ENCODE peak calls at places on chromosomes 2 and 18, in four cellular contexts. T, E, H and O are unnamed samples.

GRCh38 chr2:134470561-134471168 is 216.8 kb downstream of the MGAT5 start:
- DNase-seq in E (no peak), H (no peak), T (no peak), O (no peak)

GRCh38 chr2:84559838-84560237 is 43.5 kb downstream of the DNAH6 start:
- DNase-seq in E (no peak), T (no peak), H (no peak), O (no peak)

GRCh38 chr2:84486436-84487115 is 27.5 kb upstream of the SUCLG1 start:
- DNase-seq in T (peak; percentile 79), H (no peak), E (peak; percentile 81), O (no peak)

GRCh38 chr18:44625367-44625766 is 55.3 kb upstream of the SETBP1 start:
- DNase-seq in H (no peak), E (no peak), T (no peak), O (no peak)

GRCh38 chr2:71620116-71620515 is 166.8 kb downstream of the DYSF start:
- DNase-seq in T (no peak), E (no peak), H (no peak), O (no peak)

GRCh38 chr2:186059096-186059495 is 320.5 kb downstream of the FSIP2 start:
- DNase-seq in E (no peak), T (no peak), H (no peak), O (peak; percentile 44)

GRCh38 chr2:501130-501529 is 176.1 kb downstream of the TMEM18 start:
- DNase-seq in T (peak; percentile 39), H (peak; percentile 31), E (no peak), O (no peak)

GRCh38 chr18:3029215-3029972 is 16.4 kb upstream of the LPIN2 start:
- DNase-seq in H (no peak), E (no peak), T (no peak), O (peak; percentile 72)

GRCh38 chr2:127909019-127909418 is 23.3 kb upstream of the AMMECR1L start:
- DNase-seq in T (peak; percentile 29), H (no peak), E (peak; percentile 50), O (no peak)

GRCh38 chr18:55047546-55047945 is 88.3 kb upstream of the CCDC68 start:
- DNase-seq in T (no peak), E (no peak), H (no peak), O (no peak)

GRCh38 chr2:233387667-233388528 is 33.6 kb downstream of the DGKD start:
- DNase-seq in T (peak; percentile 88), H (no peak), E (peak; percentile 85), O (peak; percentile 96)

GRCh38 chr18:10374195-10374594 is 80.2 kb upstream of the APCDD1 start:
- DNase-seq in H (no peak), T (no peak), E (no peak), O (no peak)

GRCh38 chr2:29275186-29275585 is 160.0 kb downstream of the CLIP4 start:
- DNase-seq in E (no peak), T (no peak), H (no peak), O (no peak)
- TF ChIP-seq JUN in E (no peak), T (no peak), H (no peak), O (no peak)

GRCh38 chr2:3476386-3477033 is 42.8 kb downstream of the ADI1 start:
- DNase-seq in H (no peak), T (no peak), E (peak; percentile 56), O (no peak)
- TF ChIP-seq MYC in H (no peak), T (no peak), E (peak; percentile 34), O (no peak)

DNA sequence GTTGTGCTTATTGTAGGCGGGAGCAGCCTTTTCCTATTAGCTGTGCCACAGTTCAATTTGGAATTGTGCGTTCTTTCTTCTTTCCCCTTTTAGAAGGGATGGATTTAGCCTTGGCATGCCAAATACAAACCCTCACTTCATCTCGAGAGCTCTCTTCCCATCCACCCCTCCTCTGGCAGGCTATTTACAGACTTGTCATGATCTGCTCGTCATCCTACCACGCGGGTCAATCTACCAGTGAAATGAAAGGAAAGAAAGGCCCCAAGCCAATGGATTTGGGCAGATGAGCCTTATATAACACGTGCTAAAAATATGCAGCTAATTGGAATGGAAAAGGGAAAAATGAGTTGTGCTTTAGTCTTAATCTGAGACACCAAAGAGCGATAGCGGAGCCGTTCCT is 277.5 kb downstream of the PRKCE start:
- DNase-seq in E (no peak), H (no peak), T (no peak), O (no peak)
- TF ChIP-seq JUN in E (no peak), H (no peak), T (no peak), O (no peak)

GRCh38 chr18:79469751-79470150 is 74.0 kb downstream of the NFATC1 start:
- DNase-seq in E (no peak), T (no peak), H (no peak), O (no peak)

GRCh38 chr18:79470547-79470946 is 74.8 kb downstream of the NFATC1 start:
- DNase-seq in T (no peak), E (no peak), H (no peak), O (no peak)

GRCh38 chr18:79472946-79473345 is 77.2 kb downstream of the NFATC1 start:
- DNase-seq in E (no peak), T (no peak), H (no peak), O (no peak)

GRCh38 chr18:79471048-79471447 is 75.3 kb downstream of the NFATC1 start:
- DNase-seq in H (no peak), T (no peak), E (no peak), O (no peak)

DNA sequence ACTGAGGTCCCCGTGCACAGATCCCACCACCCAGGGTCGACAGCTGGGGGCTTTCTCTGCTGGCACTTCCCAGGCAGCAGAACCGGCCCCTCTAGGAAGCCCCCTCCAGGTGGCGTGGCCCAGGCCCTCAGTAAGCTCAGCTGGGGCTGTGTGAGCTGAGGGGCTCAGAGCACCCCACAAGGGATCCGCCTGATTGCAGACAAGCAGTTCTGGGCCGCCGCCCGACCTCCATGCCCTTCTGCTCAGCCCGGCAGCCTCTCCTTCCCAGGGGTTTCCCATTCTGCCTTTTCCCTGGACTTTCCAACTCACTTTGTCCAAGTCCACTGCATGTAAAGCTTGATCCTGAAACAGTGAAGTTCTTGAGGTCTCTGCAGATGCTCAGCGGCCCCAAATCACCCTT is 76.4 kb downstream of the NFATC1 start:
- DNase-seq in T (no peak), H (no peak), E (no peak), O (no peak)
- TF ChIP-seq MYC in T (no peak), H (no peak), E (no peak), O (no peak)

DNA sequence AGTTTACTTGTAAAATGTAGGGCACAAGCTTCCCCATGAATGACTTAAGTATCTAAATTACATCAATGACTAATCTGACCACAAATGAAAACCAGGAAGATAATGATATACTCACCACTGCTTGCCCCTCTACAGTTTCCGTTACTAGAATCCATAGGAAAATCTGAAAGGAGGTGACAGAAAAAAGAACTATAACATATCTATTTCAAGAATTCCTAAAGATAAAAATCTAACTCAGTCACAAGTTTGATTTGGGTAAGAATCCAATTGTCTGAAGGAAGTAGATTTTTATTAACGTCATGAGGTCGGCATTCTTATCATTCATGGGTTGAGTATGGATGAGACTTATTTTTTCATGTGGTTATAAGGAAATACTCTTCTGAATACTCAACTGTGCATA is 7.8 kb downstream of the FRZB start:
- DNase-seq in E (no peak), T (no peak), H (no peak), O (no peak)
- TF ChIP-seq JUN in E (no peak), T (no peak), H (no peak), O (no peak)

GRCh38 chr2:30511122-30512083 is 64.4 kb downstream of the LCLAT1 start:
- DNase-seq in T (peak; percentile 67), H (no peak), E (peak; percentile 81), O (no peak)

GRCh38 chr2:30510409-30510808 is 63.4 kb downstream of the LCLAT1 start:
- DNase-seq in E (no peak), H (no peak), T (no peak), O (no peak)

GRCh38 chr2:30514134-30514860 is 67.3 kb downstream of the LCLAT1 start:
- DNase-seq in T (no peak), E (peak; percentile 15), H (no peak), O (peak; percentile 5)

GRCh38 chr2:30514861-30515435 is 67.9 kb downstream of the LCLAT1 start:
- DNase-seq in H (peak; percentile 14), T (no peak), E (no peak), O (no peak)

GRCh38 chr2:30512243-30512866 is 65.3 kb downstream of the LCLAT1 start:
- DNase-seq in E (no peak), T (no peak), H (no peak), O (no peak)
- TF ChIP-seq MYC in E (no peak), T (no peak), H (no peak), O (no peak)

DNA sequence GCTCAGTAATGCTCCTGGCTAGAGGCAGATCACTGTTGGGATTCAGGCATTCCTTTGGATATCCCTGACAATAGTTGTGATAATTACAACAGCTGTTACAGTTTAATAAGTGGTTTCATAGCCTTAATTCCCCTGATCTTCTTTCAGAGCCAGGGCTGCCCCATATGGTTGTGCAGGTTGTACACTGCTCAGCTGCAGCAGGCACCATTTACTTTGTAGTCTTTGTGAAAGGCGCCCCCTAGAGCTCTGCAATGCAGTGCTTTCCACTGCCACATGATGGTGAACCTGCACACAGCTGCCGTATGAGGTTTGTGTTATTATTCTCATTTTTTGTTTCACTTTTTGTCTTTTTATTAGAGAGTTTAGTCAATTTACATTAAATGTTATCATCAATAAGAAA is 239.1 kb downstream of the KCNS3 start:
- DNase-seq in E (peak; percentile 35), H (no peak), T (peak; percentile 43), O (peak; percentile 26)
- TF ChIP-seq JUN in E (no peak), H (no peak), T (no peak), O (no peak)

DNA sequence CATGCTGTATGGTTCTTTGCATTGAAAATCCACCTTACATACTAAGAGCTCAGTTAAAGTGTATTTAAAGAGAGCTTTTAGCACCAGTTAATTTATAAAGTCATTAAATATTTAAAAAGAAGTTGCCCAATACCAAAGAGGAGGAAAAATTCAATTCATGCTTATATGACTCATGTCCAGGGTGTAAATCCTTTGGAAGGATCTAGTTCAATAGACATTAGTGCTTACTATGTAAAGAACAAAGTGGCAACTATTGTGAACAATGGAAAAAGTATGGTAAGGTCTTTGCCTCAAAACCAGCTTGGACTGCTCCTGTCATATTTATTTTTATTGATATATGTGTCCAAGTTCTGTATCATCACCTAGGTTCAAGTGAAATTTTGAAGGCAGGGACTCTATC is 90.5 kb downstream of the SCN9A start:
- DNase-seq in E (no peak), T (no peak), H (no peak), O (no peak)
- TF ChIP-seq MYC in E (no peak), T (no peak), H (no peak), O (no peak)

DNA sequence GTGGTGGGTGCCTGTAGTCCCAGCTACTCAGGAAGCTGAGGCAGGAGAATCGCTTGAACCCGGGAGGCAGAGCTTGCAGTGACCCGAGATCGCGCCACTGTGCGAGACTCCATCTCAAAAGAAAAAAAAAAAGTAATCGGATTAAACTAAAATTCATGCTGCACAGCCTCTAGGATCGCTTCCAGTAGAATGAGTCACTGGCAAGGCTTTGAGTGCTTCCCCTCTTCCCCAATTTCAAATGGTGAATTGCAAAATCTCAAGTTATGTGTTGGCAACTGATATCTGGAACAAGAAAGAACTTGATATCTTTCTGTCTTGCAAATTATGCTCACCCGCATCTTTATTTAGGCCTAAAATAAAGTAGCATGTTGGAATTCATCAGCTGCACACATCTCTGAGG is 12.6 kb downstream of the TTC39C start:
- DNase-seq in E (no peak), H (no peak), T (no peak), O (no peak)
- TF ChIP-seq JUN in E (no peak), H (no peak), T (no peak), O (no peak)